ENCODE peak calls at places on chromosome 9, in ten cellular contexts. V is vagina, S is NB4, D is right lobe of liver, R is spleen, H is H1, Q is ovary, Z is transverse colon, Y is esophagus squamous epithelium, N is IMR-90. T is an unnamed sample.

GRCh38 chr9:129778469-129778868 is 24.5 kb upstream of the TOR1B start:
- DNase-seq in V (no peak), S (no peak), D (no peak), R (no peak), H (no peak), Q (no peak), Z (no peak), Y (no peak), N (no peak), T (no peak)

GRCh38 chr9:23829580-23830458 is 3.8 kb upstream of the ELAVL2 start:
- DNase-seq in V (no peak), S (peak), D (no peak), R (no peak), H (no peak), Q (no peak), Z (no peak), Y (no peak), N (peak), T (no peak)

GRCh38 chr9:103371152-103371551 is 376.0 kb downstream of the CYLC2 start:
- DNase-seq in V (no peak), S (no peak), D (no peak), R (no peak), H (no peak), Q (no peak), Z (no peak), Y (no peak), N (no peak), T (no peak)

GRCh38 chr9:134585746-134586706 is 55.6 kb upstream of the COL5A1 start:
- DNase-seq in V (peak), S (peak), D (no peak), R (no peak), H (no peak), Q (no peak), Z (no peak), Y (no peak), N (peak), T (peak)

GRCh38 chr9:114250235-114250568 is 72.7 kb upstream of the ORM1 start:
- DNase-seq in V (no peak), S (no peak), D (peak), R (no peak), H (no peak), Q (peak), Z (peak), Y (no peak), N (peak), T (no peak)

GRCh38 chr9:95316794-95317118 is 753 bp downstream of the FANCC start:
- DNase-seq in V (no peak), S (peak), D (peak), R (peak), H (peak), Q (peak), Z (peak), Y (no peak), N (peak), T (peak)

GRCh38 chr9:98860871-98861293 is 53.4 kb downstream of the GALNT12 start:
- DNase-seq in V (no peak), S (peak), D (no peak), R (no peak), H (no peak), Q (peak), Z (peak), Y (no peak), N (peak), T (peak)

GRCh38 chr9:129231759-129232158 is 53.7 kb upstream of the IER5L start:
- DNase-seq in V (no peak), S (no peak), D (peak), R (peak), H (no peak), Q (no peak), Z (no peak), Y (no peak), N (no peak), T (no peak)

GRCh38 chr9:102631559-102631958 is 363.6 kb upstream of the CYLC2 start:
- DNase-seq in V (no peak), S (peak), D (no peak), R (no peak), H (no peak), Q (no peak), Z (no peak), Y (no peak), N (no peak), T (no peak)

GRCh38 chr9:89497181-89497963 is 541 bp downstream of the SEMA4D start:
- DNase-seq in V (no peak), S (peak), D (no peak), R (peak), H (no peak), Q (no peak), Z (peak), Y (no peak), N (no peak), T (no peak)

GRCh38 chr9:111961011-111961410 is 64.4 kb downstream of the UGCG start:
- DNase-seq in V (no peak), S (no peak), D (no peak), R (no peak), H (no peak), Q (no peak), Z (no peak), Y (no peak), N (peak), T (no peak)

GRCh38 chr9:23172979-23173637 is 652.9 kb downstream of the ELAVL2 start:
- DNase-seq in V (no peak), S (no peak), D (no peak), R (no peak), H (no peak), Q (no peak), Z (no peak), Y (no peak), N (no peak), T (no peak)

GRCh38 chr9:33320568-33321261 is 30.4 kb downstream of the NFX1 start:
- DNase-seq in V (no peak), S (no peak), D (no peak), R (no peak), H (no peak), Q (no peak), Z (no peak), Y (no peak), N (peak), T (peak)

GRCh38 chr9:8863064-8863463 is 1063.5 kb upstream of the DMAC1 start:
- DNase-seq in V (no peak), S (no peak), D (no peak), R (no peak), H (no peak), Q (no peak), Z (no peak), Y (no peak), N (no peak), T (no peak)

GRCh38 chr9:109477269-109478203 is 20.6 kb downstream of the PTPN3 start:
- DNase-seq in V (no peak), S (no peak), D (peak), R (no peak), H (no peak), Q (no peak), Z (peak), Y (no peak), N (no peak), T (no peak)

GRCh38 chr9:37424204-37424685 is 1.7 kb downstream of the GRHPR start:
- DNase-seq in V (no peak), S (no peak), D (no peak), R (no peak), H (no peak), Q (no peak), Z (no peak), Y (no peak), N (no peak), T (no peak)

GRCh38 chr9:34376596-34377401 is at the start of gene MYORG:
- DNase-seq in V (peak), S (peak), D (peak), R (peak), H (peak), Q (peak), Z (peak), Y (peak), N (peak), T (peak)

GRCh38 chr9:129876815-129877214 is 41.6 kb downstream of the USP20 start:
- DNase-seq in V (no peak), S (no peak), D (no peak), R (no peak), H (no peak), Q (no peak), Z (no peak), Y (no peak), N (no peak), T (no peak)

GRCh38 chr9:93865716-93866115 is 89.4 kb downstream of the BARX1 start:
- DNase-seq in V (no peak), S (no peak), D (no peak), R (no peak), H (no peak), Q (no peak), Z (no peak), Y (no peak), N (no peak), T (no peak)

GRCh38 chr9:75927351-75927750 is 36.9 kb downstream of the PCSK5 start:
- DNase-seq in V (no peak), S (no peak), D (no peak), R (no peak), H (no peak), Q (no peak), Z (no peak), Y (no peak), N (no peak), T (no peak)

GRCh38 chr9:134320195-134320885 is 5.9 kb upstream of the RXRA start:
- DNase-seq in V (no peak), S (no peak), D (peak), R (peak), H (no peak), Q (peak), Z (no peak), Y (no peak), N (no peak), T (no peak)

GRCh38 chr9:2026181-2026580 is 11.0 kb downstream of the SMARCA2 start:
- DNase-seq in V (no peak), S (no peak), D (no peak), R (no peak), H (no peak), Q (no peak), Z (no peak), Y (no peak), N (no peak), T (no peak)

GRCh38 chr9:2027761-2028160 is 12.6 kb downstream of the SMARCA2 start:
- DNase-seq in V (no peak), S (no peak), D (no peak), R (no peak), H (no peak), Q (no peak), Z (no peak), Y (no peak), N (no peak), T (no peak)

GRCh38 chr9:2026598-2026997 is 11.5 kb downstream of the SMARCA2 start:
- DNase-seq in V (no peak), S (no peak), D (no peak), R (no peak), H (no peak), Q (no peak), Z (no peak), Y (no peak), N (no peak), T (no peak)

GRCh38 chr9:2029666-2030170 is 14.6 kb downstream of the SMARCA2 start:
- DNase-seq in V (no peak), S (no peak), D (no peak), R (no peak), H (no peak), Q (no peak), Z (no peak), Y (no peak), N (no peak), T (no peak)

GRCh38 chr9:2028888-2029287 is 13.7 kb downstream of the SMARCA2 start:
- DNase-seq in V (no peak), S (no peak), D (no peak), R (no peak), H (no peak), Q (no peak), Z (no peak), Y (no peak), N (no peak), T (no peak)
- TF ChIP-seq POLR2A in V (no peak), S (no peak), D (no peak), R (no peak), H (no peak), Q (no peak), Z (no peak), Y (no peak), N (no peak), T (no peak)

DNA sequence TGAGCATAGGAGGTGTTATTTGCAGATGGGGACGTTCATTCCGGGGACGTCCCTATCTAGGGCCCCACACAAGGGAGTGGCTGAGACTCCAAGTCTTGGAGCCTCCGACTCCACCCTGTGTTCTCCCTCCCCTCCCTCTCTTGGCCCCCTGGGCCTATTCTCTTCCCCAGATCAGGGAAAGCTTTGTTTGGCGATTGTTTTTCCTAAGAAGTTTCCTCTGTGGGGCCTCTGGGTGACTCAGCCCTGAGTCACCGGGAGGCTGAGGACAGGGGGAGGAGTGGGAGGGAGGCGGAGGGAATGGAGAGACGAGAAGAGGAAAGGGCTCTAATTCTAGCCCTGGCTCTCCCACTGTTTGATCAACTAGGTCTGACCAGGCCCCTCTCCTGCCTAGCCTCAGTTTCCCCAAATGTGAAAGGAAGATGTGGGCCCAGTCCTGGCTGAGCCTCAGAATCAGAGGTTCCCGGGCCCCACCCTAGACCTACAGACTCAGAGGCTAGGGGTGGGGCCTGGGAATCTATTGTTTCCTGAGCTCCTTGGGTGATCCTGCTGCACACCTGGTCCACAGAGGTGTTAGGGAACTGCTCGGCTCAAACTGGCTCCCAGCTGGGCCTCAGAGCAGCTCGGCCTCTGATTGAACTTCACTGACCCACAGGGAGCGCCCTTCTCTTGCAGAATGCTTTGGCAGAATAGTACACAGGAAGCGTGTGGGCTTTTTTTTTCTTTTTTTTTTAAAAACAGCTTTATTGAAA is 19.2 kb downstream of the GSN start:
- DNase-seq in V (no peak), S (peak), D (no peak), R (no peak), H (peak), Q (peak), Z (peak), Y (peak), N (peak), T (peak)
- TF ChIP-seq POLR2A in V (peak), S (no peak), D (no peak), R (no peak), H (no peak), Q (no peak), Z (peak), Y (peak), N (no peak), T (no peak)

GRCh38 chr9:136403538-136403914 is 3.6 kb upstream of the SNAPC4 start:
- DNase-seq in V (no peak), S (no peak), D (no peak), R (peak), H (no peak), Q (no peak), Z (no peak), Y (no peak), N (no peak), T (no peak)
- TF ChIP-seq POLR2A in V (no peak), S (no peak), D (no peak), R (no peak), H (no peak), Q (no peak), Z (no peak), Y (no peak), N (no peak), T (no peak)

GRCh38 chr9:137605146-137606004 is at the start of gene ARRDC1:
- DNase-seq in V (no peak), S (peak), D (peak), R (peak), H (peak), Q (peak), Z (peak), Y (peak), N (peak), T (peak)
- TF ChIP-seq POLR2A in V (peak), S (peak), D (peak), R (no peak), H (peak), Q (peak), Z (peak), Y (peak), N (peak), T (peak)

GRCh38 chr9:124859803-124860581 is 1.8 kb downstream of the RPL35 start:
- DNase-seq in V (no peak), S (peak), D (no peak), R (no peak), H (no peak), Q (no peak), Z (no peak), Y (no peak), N (no peak), T (no peak)
- TF ChIP-seq POLR2A in V (no peak), S (peak), D (no peak), R (no peak), H (no peak), Q (no peak), Z (no peak), Y (no peak), N (no peak), T (no peak)

DNA sequence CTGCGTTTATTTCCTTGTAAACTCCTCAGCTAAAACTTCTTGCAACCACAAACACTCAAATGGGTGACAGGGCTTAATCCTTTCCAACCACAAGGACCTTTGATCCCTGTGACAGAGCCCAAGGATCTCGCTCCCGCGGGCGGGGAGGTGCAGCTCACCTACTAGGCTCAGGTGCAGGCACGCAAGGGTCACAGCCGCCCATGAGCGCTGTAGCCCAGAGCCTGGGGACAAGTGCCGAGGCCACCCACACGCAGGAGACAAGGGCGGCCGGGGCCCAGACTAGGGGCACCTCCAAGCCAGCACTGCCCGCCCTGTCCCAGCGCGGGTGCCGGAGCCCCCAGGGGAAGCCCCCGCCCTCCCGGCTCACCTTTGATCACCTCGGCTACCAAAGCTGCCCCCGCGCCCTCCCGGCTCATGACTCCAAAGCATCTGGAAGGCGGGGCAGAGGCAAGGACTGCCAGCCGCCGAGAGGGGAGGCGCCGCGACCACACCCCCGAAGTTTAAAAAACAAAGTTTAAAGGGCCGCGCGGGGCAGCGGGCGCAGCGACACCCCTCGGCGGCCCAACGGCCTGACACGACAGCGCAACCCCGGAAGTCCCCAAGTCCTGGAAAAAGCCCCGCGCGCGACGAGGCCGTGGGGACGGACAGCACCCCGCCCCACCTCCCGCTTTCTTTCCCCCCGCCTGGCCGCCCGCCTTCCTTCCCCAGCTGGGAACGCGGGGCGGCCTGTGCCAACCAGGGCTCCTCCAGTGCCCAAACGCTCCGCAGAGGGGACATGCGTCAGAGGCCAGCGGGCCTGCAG is 53.0 kb downstream of the CDC14B start:
- DNase-seq in V (no peak), S (peak), D (peak), R (peak), H (peak), Q (peak), Z (peak), Y (peak), N (no peak), T (peak)
- TF ChIP-seq POLR2A in V (no peak), S (no peak), D (no peak), R (no peak), H (no peak), Q (no peak), Z (peak), Y (peak), N (no peak), T (peak)

T was measured in H54.